ENCODE peak calls at places on chromosomes 6 and 20, in four cellular contexts. D is T-cell; P is NCI-H2029; J is effector memory CD8-positive, alpha-beta T cell. N is an unnamed sample.
A peak's percentile ranks its signal among the peaks of the same experiment; 100 is the strongest.

GRCh38 chr6:128139519-128139918 is 238.7 kb upstream of the THEMIS start:
- DNase-seq in P (no peak), J (no peak), D (no peak), N (no peak)

GRCh38 chr20:64065973-64066341 is 3.0 kb downstream of the TCEA2 start:
- DNase-seq in J (peak; percentile 65), D (peak; percentile 55), P (no peak), N (peak; percentile 70)

GRCh38 chr20:723756-724155 is 44.5 kb downstream of the SLC52A3 start:
- DNase-seq in J (no peak), P (peak; percentile 76), D (no peak), N (no peak)

GRCh38 chr6:20707166-20707485 is 172.9 kb downstream of the CDKAL1 start:
- DNase-seq in D (no peak), J (no peak), P (peak; percentile 37), N (no peak)

GRCh38 chr6:152309648-152310047 is 327.5 kb downstream of the SYNE1 start:
- DNase-seq in D (peak; percentile 71), P (no peak), J (peak; percentile 51), N (no peak)

GRCh38 chr6:4676016-4676415 is 100.2 kb upstream of the CDYL start:
- DNase-seq in D (no peak), P (no peak), J (no peak), N (no peak)

GRCh38 chr20:7976015-7976414 is 35.8 kb upstream of the HAO1 start:
- DNase-seq in J (no peak), D (no peak), P (no peak), N (no peak)

GRCh38 chr6:11194399-11195274 is 37.8 kb downstream of the NEDD9 start:
- DNase-seq in J (no peak), P (no peak), D (no peak), N (no peak)

GRCh38 chr6:23642849-23643248 is 483.2 kb upstream of the NRSN1 start:
- DNase-seq in D (no peak), P (no peak), J (no peak), N (no peak)

GRCh38 chr20:38175221-38176030 is 10.4 kb upstream of the TGM2 start:
- DNase-seq in J (no peak), P (no peak), D (no peak), N (no peak)

GRCh38 chr20:44745560-44746366 is at the start of gene KCNK15:
- DNase-seq in J (peak; percentile 8), D (peak; percentile 19), P (no peak), N (no peak)

GRCh38 chr6:9173229-9173628 is 737.9 kb upstream of the SLC35B3 start:
- DNase-seq in J (no peak), P (no peak), D (no peak), N (no peak)

GRCh38 chr6:47094351-47094925 is 52.3 kb upstream of the ADGRF1 start:
- DNase-seq in J (no peak), D (no peak), P (no peak), N (no peak)

GRCh38 chr6:125546827-125547226 is 202.6 kb upstream of the HEY2 start:
- DNase-seq in J (no peak), P (peak; percentile 43), D (no peak), N (no peak)

GRCh38 chr6:155040154-155040553 is 45.0 kb downstream of the TIAM2 start:
- DNase-seq in J (no peak), D (no peak), P (no peak), N (no peak)

GRCh38 chr20:49584418-49585382 is 16.8 kb upstream of the PTGIS start:
- DNase-seq in J (no peak), D (no peak), P (no peak), N (no peak)

GRCh38 chr6:89353702-89354392 is 1.3 kb upstream of the UBE2J1 start:
- DNase-seq in J (no peak), D (no peak), P (peak; percentile 61), N (no peak)

GRCh38 chr6:168895102-168895812 is 358.4 kb downstream of the THBS2 start:
- DNase-seq in P (peak; percentile 81), J (peak; percentile 75), D (peak; percentile 73), N (peak; percentile 74)

GRCh38 chr6:16130932-16131387 is 2.1 kb downstream of the MYLIP start:
- DNase-seq in J (peak; percentile 55), P (peak; percentile 81), D (peak; percentile 27), N (peak; percentile 25)

GRCh38 chr6:170248861-170249600 is 41.8 kb downstream of the DLL1 start:
- DNase-seq in J (no peak), D (no peak), P (no peak), N (no peak)

GRCh38 chr6:33676416-33677152 is 34.9 kb downstream of the UQCC2 start:
- DNase-seq in D (no peak), P (no peak), J (no peak), N (no peak)

GRCh38 chr6:30787954-30788353 is 43.6 kb upstream of the IER3 start:
- DNase-seq in D (no peak), P (no peak), J (no peak), N (no peak)

GRCh38 chr6:14381225-14381887 is 263.8 kb downstream of the CD83 start:
- DNase-seq in D (no peak), J (no peak), P (peak; percentile 95), N (no peak)

GRCh38 chr6:168288781-168289570 is 30.6 kb downstream of the DACT2 start:
- DNase-seq in J (no peak), D (no peak), P (no peak), N (no peak)

GRCh38 chr20:48716541-48716940 is 111.3 kb downstream of the PREX1 start:
- DNase-seq in D (no peak), P (no peak), J (no peak), N (no peak)